ENCODE peak calls at places on chromosomes 1 and 21, in nine cellular contexts. E is psoas muscle, F is mammary epithelial cell, H is dorsolateral prefrontal cortex, X is right lobe of liver, G is neuronal stem cell, S is fibroblast of lung, J is AG10803, K is hepatocyte. N is an unnamed sample.

GRCh38 chr21:37675202-37675801 is 241.0 kb downstream of the KCNJ6 start:
- DNase-seq in E (peak), F (no peak), H (peak), X (peak), G (peak), S (peak), J (peak), K (peak), N (no peak)

GRCh38 chr1:75188892-75189291 is 54.7 kb downstream of the LHX8 start:
- DNase-seq in E (no peak), F (no peak), H (no peak), X (no peak), G (no peak), S (no peak), J (no peak), K (no peak), N (no peak)

GRCh38 chr1:150981177-150981804 is 801 bp upstream of the ANXA9 start:
- DNase-seq in E (no peak), F (peak), H (no peak), X (peak), G (no peak), S (no peak), J (peak), K (peak), N (no peak)

GRCh38 chr1:94254073-94254810 is 16.9 kb upstream of the ARHGAP29 start:
- DNase-seq in E (no peak), F (no peak), H (no peak), X (no peak), G (no peak), S (no peak), J (peak), K (no peak), N (no peak)

GRCh38 chr1:238377280-238377919 is 486.7 kb upstream of the ZP4 start:
- DNase-seq in E (no peak), F (no peak), H (no peak), X (no peak), G (no peak), S (no peak), J (no peak), K (no peak), N (no peak)

GRCh38 chr1:65958561-65959350 is 166.1 kb downstream of the PDE4B start:
- DNase-seq in E (no peak), F (peak), H (peak), X (no peak), G (peak), S (peak), J (peak), K (peak), N (no peak)

GRCh38 chr1:86787626-86788025 is 83.2 kb downstream of the SH3GLB1 start:
- DNase-seq in E (no peak), F (no peak), H (no peak), X (no peak), G (no peak), S (no peak), J (no peak), K (no peak), N (no peak)

GRCh38 chr1:147073062-147073432 is 99.2 kb downstream of the PRKAB2 start:
- DNase-seq in E (no peak), F (no peak), H (no peak), X (no peak), G (no peak), S (no peak), J (no peak), K (no peak), N (no peak)

GRCh38 chr1:173161510-173162221 is 45.5 kb downstream of the TNFSF4 start:
- DNase-seq in E (no peak), F (peak), H (no peak), X (no peak), G (no peak), S (peak), J (peak), K (no peak), N (peak)

GRCh38 chr1:225447001-225447615 is 19.3 kb upstream of the LBR start:
- DNase-seq in E (no peak), F (no peak), H (no peak), X (no peak), G (no peak), S (no peak), J (no peak), K (no peak), N (no peak)
- H3K4me3 ChIP-seq in E (no peak), F (no peak), H (peak), X (no peak), G (no peak), S (no peak), J (no peak), K (no peak), N (no peak)

GRCh38 chr1:61434276-61434675 is 290.7 kb downstream of the TM2D1 start:
- DNase-seq in E (no peak), F (peak), H (no peak), X (no peak), G (no peak), S (no peak), J (no peak), K (no peak), N (no peak)

GRCh38 chr1:61435226-61435625 is 289.7 kb downstream of the TM2D1 start:
- DNase-seq in E (no peak), F (no peak), H (peak), X (no peak), G (no peak), S (no peak), J (no peak), K (no peak), N (no peak)

GRCh38 chr1:61436491-61437120 is 288.3 kb downstream of the TM2D1 start:
- DNase-seq in E (no peak), F (no peak), H (no peak), X (no peak), G (no peak), S (no peak), J (no peak), K (no peak), N (no peak)

GRCh38 chr1:61433646-61434045 is 291.3 kb downstream of the TM2D1 start:
- DNase-seq in E (no peak), F (no peak), H (no peak), X (no peak), G (no peak), S (no peak), J (no peak), K (no peak), N (no peak)

GRCh38 chr1:61436016-61436415 is 288.9 kb downstream of the TM2D1 start:
- DNase-seq in E (no peak), F (no peak), H (no peak), X (no peak), G (no peak), S (no peak), J (no peak), K (no peak), N (no peak)
- H3K4me3 ChIP-seq in E (no peak), F (no peak), H (no peak), X (no peak), G (no peak), S (no peak), J (no peak), K (no peak), N (no peak)

DNA sequence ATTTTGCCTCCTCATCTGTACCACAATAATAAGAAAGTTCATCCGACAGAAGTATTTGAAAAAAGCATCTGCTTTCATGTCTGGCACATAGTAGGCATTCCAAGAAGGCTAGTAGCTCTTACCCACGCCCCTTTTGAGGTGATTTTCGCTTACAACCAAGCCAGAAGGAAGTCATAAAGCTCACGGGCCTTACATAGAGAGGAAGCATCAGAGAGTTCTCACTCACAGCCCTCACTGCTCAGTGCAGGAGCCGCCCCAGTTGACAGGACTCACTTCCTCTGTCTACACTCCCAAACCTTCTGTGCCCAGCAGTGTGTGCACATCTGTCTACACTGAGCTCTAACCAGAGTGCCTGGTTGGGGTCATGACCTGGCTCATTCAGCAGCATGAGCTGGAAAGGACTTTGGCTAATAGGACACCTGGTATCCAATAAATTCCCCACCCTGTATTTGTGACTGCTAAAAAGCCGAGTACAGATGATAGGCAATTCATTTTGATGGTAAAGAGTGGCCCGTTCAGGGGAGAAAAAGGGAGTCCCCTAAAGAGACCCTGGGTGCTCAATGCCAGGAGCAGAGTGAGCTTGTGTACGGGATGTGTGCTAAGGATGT is 36.8 kb upstream of the DUSP10 start:
- DNase-seq in E (no peak), F (no peak), H (no peak), X (no peak), G (no peak), S (no peak), J (no peak), K (no peak), N (no peak)
- H3K4me3 ChIP-seq in E (no peak), F (no peak), H (no peak), X (no peak), G (no peak), S (no peak), J (no peak), K (no peak), N (no peak)

GRCh38 chr21:32800056-32800455 is 28.5 kb upstream of the PAXBP1 start:
- DNase-seq in E (no peak), F (no peak), H (no peak), X (no peak), G (no peak), S (no peak), J (no peak), K (no peak), N (no peak)
- H3K4me3 ChIP-seq in E (no peak), F (no peak), H (no peak), X (no peak), G (no peak), S (no peak), J (no peak), K (no peak), N (no peak)